ENCODE peak calls at places on chromosomes 1 and 21, in four cellular contexts. One of them, this sample, is unnamed.

GRCh38 chr1:243646841-243647240 is 203.2 kb downstream of the AKT3 start:
- DNase-seq in lower lobe of right lung: no peak
- DNase-seq in small intestine: no peak
- DNase-seq in SK-N-SH: no peak
- DNase-seq in this sample: no peak

GRCh38 chr1:210400043-210400840 is 71.5 kb downstream of the HHAT start:
- DNase-seq in lower lobe of right lung: no peak
- DNase-seq in small intestine: peak; percentile 54
- DNase-seq in SK-N-SH: peak; percentile 73
- DNase-seq in this sample: peak; percentile 79

GRCh38 chr1:106746448-106747085 is 309.9 kb upstream of the PRMT6 start:
- DNase-seq in lower lobe of right lung: no peak
- DNase-seq in small intestine: no peak
- DNase-seq in SK-N-SH: peak; percentile 23
- DNase-seq in this sample: no peak

GRCh38 chr1:17125756-17126237 is 6.5 kb upstream of the PADI2 start:
- DNase-seq in lower lobe of right lung: peak; percentile 93
- DNase-seq in small intestine: peak; percentile 74
- DNase-seq in SK-N-SH: peak; percentile 90
- DNase-seq in this sample: peak; percentile 94

GRCh38 chr1:116485071-116485735 is 85.6 kb downstream of the CD58 start:
- DNase-seq in lower lobe of right lung: peak; percentile 91
- DNase-seq in small intestine: peak; percentile 98
- DNase-seq in SK-N-SH: peak; percentile 85
- DNase-seq in this sample: peak; percentile 95

GRCh38 chr1:7783178-7783711 is 846 bp upstream of the PER3 start:
- DNase-seq in lower lobe of right lung: peak; percentile 88
- DNase-seq in small intestine: peak; percentile 55
- DNase-seq in SK-N-SH: no peak
- DNase-seq in this sample: peak; percentile 77

GRCh38 chr1:193827516-193827915 is 641.1 kb upstream of the B3GALT2 start:
- DNase-seq in lower lobe of right lung: no peak
- DNase-seq in small intestine: no peak
- DNase-seq in SK-N-SH: no peak
- DNase-seq in this sample: no peak

GRCh38 chr1:1910651-1911389 is 4.2 kb upstream of the CALML6 start:
- DNase-seq in lower lobe of right lung: peak; percentile 44
- DNase-seq in small intestine: no peak
- DNase-seq in SK-N-SH: no peak
- DNase-seq in this sample: peak; percentile 6

GRCh38 chr1:111241797-111242196 is 14.3 kb downstream of the CHI3L2 start:
- DNase-seq in lower lobe of right lung: no peak
- DNase-seq in small intestine: no peak
- DNase-seq in SK-N-SH: no peak
- DNase-seq in this sample: no peak

GRCh38 chr1:119388450-119388849 is 19.9 kb downstream of the HAO2 start:
- DNase-seq in lower lobe of right lung: no peak
- DNase-seq in small intestine: no peak
- DNase-seq in SK-N-SH: no peak
- DNase-seq in this sample: no peak

GRCh38 chr1:186102559-186103148 is 272.4 kb downstream of the TPR start:
- DNase-seq in lower lobe of right lung: no peak
- DNase-seq in small intestine: no peak
- DNase-seq in SK-N-SH: no peak
- DNase-seq in this sample: peak; percentile 6

GRCh38 chr1:8831329-8831728 is 13.9 kb upstream of the RERE start:
- DNase-seq in lower lobe of right lung: no peak
- DNase-seq in small intestine: no peak
- DNase-seq in SK-N-SH: no peak
- DNase-seq in this sample: no peak

GRCh38 chr1:26317612-26318337 is at the start of gene CD52:
- DNase-seq in lower lobe of right lung: no peak
- DNase-seq in small intestine: peak; percentile 45
- DNase-seq in SK-N-SH: no peak
- DNase-seq in this sample: no peak

GRCh38 chr1:15538750-15539149 is 12.1 kb downstream of the DNAJC16 start:
- DNase-seq in lower lobe of right lung: no peak
- DNase-seq in small intestine: no peak
- DNase-seq in SK-N-SH: no peak
- DNase-seq in this sample: no peak

GRCh38 chr1:84442256-84442655 is 36.8 kb upstream of the RPF1 start:
- DNase-seq in lower lobe of right lung: no peak
- DNase-seq in small intestine: peak; percentile 79
- DNase-seq in SK-N-SH: peak; percentile 18
- DNase-seq in this sample: peak; percentile 57

GRCh38 chr1:110336300-110337039 is 2.7 kb upstream of the RBM15 start:
- DNase-seq in lower lobe of right lung: no peak
- DNase-seq in small intestine: peak; percentile 62
- DNase-seq in SK-N-SH: peak; percentile 12
- DNase-seq in this sample: no peak

GRCh38 chr1:91774520-91775203 is 111.3 kb downstream of the TGFBR3 start:
- DNase-seq in lower lobe of right lung: no peak
- DNase-seq in small intestine: no peak
- DNase-seq in SK-N-SH: no peak
- DNase-seq in this sample: no peak

GRCh38 chr1:245086389-245086969 is 68.3 kb upstream of the KIF26B start:
- DNase-seq in lower lobe of right lung: no peak
- DNase-seq in small intestine: no peak
- DNase-seq in SK-N-SH: no peak
- DNase-seq in this sample: no peak

GRCh38 chr1:237154173-237154572 is 112.2 kb downstream of the RYR2 start:
- DNase-seq in lower lobe of right lung: no peak
- DNase-seq in small intestine: no peak
- DNase-seq in SK-N-SH: no peak
- DNase-seq in this sample: peak; percentile 23

GRCh38 chr1:72781038-72781437 is 498.7 kb upstream of the NEGR1 start:
- DNase-seq in lower lobe of right lung: no peak
- DNase-seq in small intestine: no peak
- DNase-seq in SK-N-SH: peak; percentile 24
- DNase-seq in this sample: no peak

GRCh38 chr21:28705616-28706015 is 287.1 kb downstream of the LTN1 start:
- DNase-seq in lower lobe of right lung: no peak
- DNase-seq in small intestine: no peak
- DNase-seq in SK-N-SH: no peak
- DNase-seq in this sample: no peak

GRCh38 chr1:68174173-68175113 is 57.9 kb downstream of the WLS start:
- DNase-seq in lower lobe of right lung: peak; percentile 44
- DNase-seq in small intestine: peak; percentile 71
- DNase-seq in SK-N-SH: peak; percentile 19
- DNase-seq in this sample: peak; percentile 63

GRCh38 chr1:224406216-224406615 is 28.4 kb downstream of the WDR26 start:
- DNase-seq in lower lobe of right lung: no peak
- DNase-seq in small intestine: no peak
- DNase-seq in SK-N-SH: no peak
- DNase-seq in this sample: no peak

DNA sequence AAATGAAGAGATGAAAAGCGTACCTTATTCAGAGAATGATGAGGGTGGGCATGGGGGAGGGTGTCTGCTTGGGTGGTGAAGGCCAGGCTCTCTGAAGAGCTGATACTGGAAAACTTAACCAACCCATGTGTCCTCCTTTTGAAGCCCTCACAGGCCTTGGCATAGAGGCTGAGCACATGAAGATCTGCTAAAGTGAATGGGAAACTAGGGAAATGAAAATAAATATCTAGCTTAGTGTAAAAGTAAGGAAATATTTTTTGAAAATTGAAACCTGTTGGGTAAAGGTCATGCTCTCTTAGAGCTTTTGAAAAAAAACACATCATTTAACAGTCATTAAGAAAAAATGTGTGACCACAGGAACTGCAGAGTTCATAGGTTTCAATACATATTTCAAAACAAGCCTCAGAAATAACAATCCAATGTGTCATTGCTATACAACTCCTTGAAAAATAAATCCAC is 40.5 kb upstream of the RALGPS2 start:
- DNase-seq in lower lobe of right lung: no peak
- DNase-seq in small intestine: no peak
- DNase-seq in SK-N-SH: no peak
- DNase-seq in this sample: peak; percentile 14
- H3K4me3 ChIP-seq in lower lobe of right lung: no peak overlapping the region
- H3K4me3 ChIP-seq in small intestine: no peak overlapping the region
- H3K4me3 ChIP-seq in SK-N-SH: no peak overlapping the region
- H3K4me3 ChIP-seq in this sample: no peak overlapping the region

GRCh38 chr21:44301093-44301492 is 1.2 kb downstream of the PFKL start:
- DNase-seq in lower lobe of right lung: no peak
- DNase-seq in small intestine: peak; percentile 18
- DNase-seq in SK-N-SH: no peak
- DNase-seq in this sample: no peak
- H3K4me1 ChIP-seq in lower lobe of right lung: peaks cover 68% of the 10 kb centered on the region
- H3K4me1 ChIP-seq in small intestine: peaks cover 11% of the 10 kb centered on the region
- H3K4me1 ChIP-seq in SK-N-SH: peaks cover 3% of the 10 kb centered on the region
- H3K4me1 ChIP-seq in this sample: peaks cover 45% of the 10 kb centered on the region

GRCh38 chr1:228457396-228458176 is 29.6 kb upstream of the RNF187 start:
- DNase-seq in lower lobe of right lung: peak; percentile 83
- DNase-seq in small intestine: peak; percentile 96
- DNase-seq in SK-N-SH: peak; percentile 95
- DNase-seq in this sample: peak; percentile 97
- H3K4me3 ChIP-seq in lower lobe of right lung: peak overlapping the region; percentile 56
- H3K4me3 ChIP-seq in small intestine: peak overlapping the region; percentile 42
- H3K4me3 ChIP-seq in SK-N-SH: peak overlapping the region; percentile 78
- H3K4me3 ChIP-seq in this sample: peak overlapping the region; percentile 74

DNA sequence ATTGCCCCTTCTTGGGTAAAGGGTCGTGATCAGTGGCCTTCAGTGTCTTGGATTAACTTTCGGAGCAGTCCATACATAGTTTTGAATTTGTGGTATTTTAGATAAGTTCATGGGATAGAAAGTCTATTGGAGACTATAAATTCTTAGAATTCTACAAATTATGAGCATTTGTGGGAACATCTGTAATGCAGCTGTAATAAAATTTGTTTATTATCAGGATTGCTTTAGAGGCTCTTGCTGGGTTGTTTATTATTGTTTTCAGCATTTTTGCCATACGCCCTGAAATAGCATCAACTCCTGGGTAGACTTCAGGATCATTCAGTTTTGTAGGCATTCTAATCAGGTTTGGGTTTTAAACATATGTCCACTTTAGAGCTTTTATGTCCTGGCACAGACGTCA is 16.1 kb downstream of the LAMC1 start:
- DNase-seq in lower lobe of right lung: no peak
- DNase-seq in small intestine: no peak
- DNase-seq in SK-N-SH: peak; percentile 42
- DNase-seq in this sample: no peak
- H3K4me1 ChIP-seq in lower lobe of right lung: peaks cover 36% of the 10 kb centered on the region
- H3K4me1 ChIP-seq in small intestine: no peaks in the 10 kb centered on the region
- H3K4me1 ChIP-seq in SK-N-SH: peaks cover 43% of the 10 kb centered on the region
- H3K4me1 ChIP-seq in this sample: peaks cover 36% of the 10 kb centered on the region

DNA sequence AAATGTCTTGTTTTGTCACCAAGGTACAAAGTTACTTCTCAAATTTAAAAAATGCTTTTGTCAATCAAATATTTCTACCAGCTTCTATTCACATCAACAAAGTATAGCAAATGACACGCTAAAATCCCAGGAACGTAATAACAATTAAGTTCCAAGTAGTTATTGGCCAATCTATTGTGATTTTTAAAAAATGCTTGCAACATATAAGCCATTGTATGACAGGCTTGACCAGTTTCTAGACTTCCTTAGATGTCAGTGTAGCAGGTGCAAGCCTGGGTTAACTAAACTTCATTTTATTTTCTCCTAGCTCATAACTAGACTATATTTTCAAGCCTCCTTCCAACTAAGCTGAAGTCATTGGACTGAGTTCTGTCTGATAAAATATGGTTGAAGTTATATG is 494.5 kb upstream of the PKN2 start:
- DNase-seq in lower lobe of right lung: no peak
- DNase-seq in small intestine: no peak
- DNase-seq in SK-N-SH: no peak
- DNase-seq in this sample: no peak
- H3K4me3 ChIP-seq in lower lobe of right lung: no peak overlapping the region
- H3K4me3 ChIP-seq in small intestine: no peak overlapping the region
- H3K4me3 ChIP-seq in SK-N-SH: no peak overlapping the region
- H3K4me3 ChIP-seq in this sample: no peak overlapping the region

GRCh38 chr1:202658251-202658650 is 52.0 kb downstream of the SYT2 start:
- DNase-seq in lower lobe of right lung: no peak
- DNase-seq in small intestine: no peak
- DNase-seq in SK-N-SH: no peak
- DNase-seq in this sample: no peak

GRCh38 chr1:202658766-202659165 is 51.5 kb downstream of the SYT2 start:
- DNase-seq in lower lobe of right lung: no peak
- DNase-seq in small intestine: no peak
- DNase-seq in SK-N-SH: no peak
- DNase-seq in this sample: no peak

GRCh38 chr1:202656951-202657646 is 53.2 kb downstream of the SYT2 start:
- DNase-seq in lower lobe of right lung: no peak
- DNase-seq in small intestine: no peak
- DNase-seq in SK-N-SH: no peak
- DNase-seq in this sample: peak; percentile 44

GRCh38 chr1:202654079-202654478 is 56.2 kb downstream of the SYT2 start:
- DNase-seq in lower lobe of right lung: no peak
- DNase-seq in small intestine: no peak
- DNase-seq in SK-N-SH: no peak
- DNase-seq in this sample: no peak

GRCh38 chr1:202656057-202656456 is 54.2 kb downstream of the SYT2 start:
- DNase-seq in lower lobe of right lung: no peak
- DNase-seq in small intestine: no peak
- DNase-seq in SK-N-SH: peak; percentile 54
- DNase-seq in this sample: peak; percentile 52
- H3K4me1 ChIP-seq in lower lobe of right lung: no peaks in the 10 kb centered on the region
- H3K4me1 ChIP-seq in small intestine: no peaks in the 10 kb centered on the region
- H3K4me1 ChIP-seq in SK-N-SH: no peaks in the 10 kb centered on the region
- H3K4me1 ChIP-seq in this sample: no peaks in the 10 kb centered on the region